ENCODE peak calls at places on chromosomes 11 and 22, in eight cellular contexts. T is WERI-Rb-1, L is GM10248, G is left ventricle myocardium inferior, D is AG09319, Z is breast epithelium, X is suprapubic skin, F is sigmoid colon. J is an unnamed sample.
A peak's percentile ranks its signal among the peaks of the same experiment; 100 is the strongest.

GRCh38 chr11:70312401-70313357 is 42.2 kb downstream of the PPFIA1 start:
- DNase-seq in T (no peak), L (no peak), G (no peak), D (no peak), Z (no peak), X (no peak), F (peak; percentile 33), J (no peak)

GRCh38 chr11:84398017-84398626 is 1112.0 kb upstream of the CCDC90B start:
- DNase-seq in T (peak; percentile 47), L (no peak), G (no peak), D (no peak), Z (no peak), X (no peak), F (no peak), J (peak; percentile 69)

GRCh38 chr11:47233989-47234668 is 14.5 kb downstream of the ACP2 start:
- DNase-seq in T (peak; percentile 50), L (no peak), G (peak; percentile 33), D (no peak), Z (no peak), X (no peak), F (no peak), J (peak; percentile 79)

GRCh38 chr11:45035440-45035839 is 84.8 kb upstream of the TP53I11 start:
- DNase-seq in T (no peak), L (no peak), G (no peak), D (no peak), Z (no peak), X (no peak), F (no peak), J (no peak)

GRCh38 chr11:102267602-102268001 is 49.7 kb upstream of the BIRC3 start:
- DNase-seq in T (no peak), L (no peak), G (no peak), D (no peak), Z (no peak), X (no peak), F (no peak), J (peak; percentile 84)

GRCh38 chr11:27215471-27216267 is 147.3 kb downstream of the CCDC34 start:
- DNase-seq in T (peak; percentile 29), L (no peak), G (peak; percentile 34), D (no peak), Z (no peak), X (no peak), F (no peak), J (no peak)

GRCh38 chr22:40651563-40652501 is 15.3 kb upstream of the MRTFA start:
- DNase-seq in T (peak; percentile 53), L (peak; percentile 84), G (peak; percentile 93), D (peak; percentile 98), Z (peak; percentile 90), X (peak; percentile 98), F (peak; percentile 99), J (peak; percentile 100)

GRCh38 chr11:65854161-65854592 is 3.8 kb downstream of the CFL1 start:
- DNase-seq in T (no peak), L (no peak), G (no peak), D (no peak), Z (no peak), X (peak; percentile 49), F (peak; percentile 52), J (no peak)

GRCh38 chr11:71421392-71421950 is 26.7 kb downstream of the DHCR7 start:
- DNase-seq in T (no peak), L (no peak), G (no peak), D (no peak), Z (no peak), X (no peak), F (no peak), J (no peak)

GRCh38 chr11:2300936-2301630 is 635 bp downstream of the C11orf21 start:
- DNase-seq in T (peak; percentile 4), L (no peak), G (no peak), D (no peak), Z (peak; percentile 50), X (peak; percentile 65), F (no peak), J (no peak)

GRCh38 chr22:21764038-21764804 is 28.6 kb upstream of the YPEL1 start:
- DNase-seq in T (no peak), L (no peak), G (no peak), D (no peak), Z (no peak), X (no peak), F (no peak), J (no peak)

GRCh38 chr22:50627452-50627913 is 469 bp downstream of the ARSA start:
- DNase-seq in T (no peak), L (no peak), G (no peak), D (no peak), Z (peak; percentile 50), X (no peak), F (peak; percentile 70), J (no peak)

GRCh38 chr22:23922921-23923320 is 28.7 kb downstream of the MIF start:
- DNase-seq in T (no peak), L (no peak), G (no peak), D (no peak), Z (no peak), X (no peak), F (no peak), J (no peak)

GRCh38 chr11:113401718-113402117 is 14.1 kb downstream of the ANKK1 start:
- DNase-seq in T (no peak), L (no peak), G (peak; percentile 80), D (no peak), Z (peak; percentile 75), X (no peak), F (no peak), J (peak; percentile 6)

GRCh38 chr11:108818971-108819370 is 154.1 kb downstream of the DDX10 start:
- DNase-seq in T (no peak), L (no peak), G (no peak), D (no peak), Z (no peak), X (no peak), F (no peak), J (no peak)

GRCh38 chr11:1763796-1764661 is at the start of gene CTSD:
- DNase-seq in T (peak; percentile 81), L (peak; percentile 98), G (peak; percentile 93), D (peak; percentile 38), Z (peak; percentile 87), X (peak; percentile 91), F (peak; percentile 94), J (peak; percentile 71)

GRCh38 chr11:101860694-101861371 is 54.0 kb upstream of the CEP126 start:
- DNase-seq in T (peak; percentile 32), L (peak; percentile 28), G (no peak), D (peak; percentile 49), Z (no peak), X (no peak), F (no peak), J (peak; percentile 73)

GRCh38 chr11:34890812-34891211 is 25.4 kb downstream of the APIP start:
- DNase-seq in T (no peak), L (peak; percentile 21), G (no peak), D (no peak), Z (no peak), X (no peak), F (no peak), J (peak; percentile 63)

DNA sequence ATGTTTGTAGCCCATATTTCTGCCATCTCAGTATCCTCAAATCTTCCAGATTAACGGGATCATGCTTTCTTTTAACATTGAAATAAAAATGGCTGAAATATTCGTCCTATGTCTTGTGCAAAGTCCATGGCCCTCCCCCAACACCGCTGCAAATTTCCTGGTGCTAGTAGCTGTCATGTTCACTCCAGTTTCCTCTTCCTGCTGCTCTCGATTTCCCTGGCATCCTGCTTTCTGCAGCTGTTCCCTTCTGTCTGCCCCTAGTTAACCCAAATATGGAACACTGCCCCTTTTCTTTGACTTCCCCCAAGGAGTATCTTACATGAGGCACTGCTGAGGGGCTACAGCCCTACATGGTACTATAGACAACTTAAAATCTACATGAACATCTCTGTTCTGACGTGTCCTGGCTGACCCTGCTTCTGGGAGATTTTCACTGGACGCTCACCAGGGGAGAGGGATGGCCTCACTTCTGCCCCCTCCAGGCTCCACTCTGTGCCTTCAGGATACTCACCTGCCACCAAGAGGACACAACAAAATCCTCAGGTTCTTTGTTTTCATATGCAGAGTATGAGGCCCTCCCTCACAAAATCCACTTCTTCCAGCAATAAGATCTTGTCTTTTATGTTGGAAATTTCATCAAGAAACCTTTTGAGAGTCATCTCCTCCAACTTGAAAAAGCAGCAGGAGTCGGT is 29.4 kb upstream of the SCUBE2 start:
- DNase-seq in T (peak; percentile 76), L (no peak), G (no peak), D (no peak), Z (no peak), X (no peak), F (no peak), J (no peak)
- TF ChIP-seq CTCF in T (peak; percentile 82), L (no peak), G (peak; percentile 24), D (no peak), Z (no peak), X (no peak), F (no peak), J (peak; percentile 24)

GRCh38 chr22:33088418-33088817 is 30.2 kb upstream of the SYN3 start:
- DNase-seq in T (no peak), L (no peak), G (no peak), D (no peak), Z (no peak), X (no peak), F (no peak), J (no peak)

GRCh38 chr22:33082221-33082620 is 24.0 kb upstream of the SYN3 start:
- DNase-seq in T (peak; percentile 43), L (no peak), G (no peak), D (no peak), Z (no peak), X (no peak), F (no peak), J (no peak)

DNA sequence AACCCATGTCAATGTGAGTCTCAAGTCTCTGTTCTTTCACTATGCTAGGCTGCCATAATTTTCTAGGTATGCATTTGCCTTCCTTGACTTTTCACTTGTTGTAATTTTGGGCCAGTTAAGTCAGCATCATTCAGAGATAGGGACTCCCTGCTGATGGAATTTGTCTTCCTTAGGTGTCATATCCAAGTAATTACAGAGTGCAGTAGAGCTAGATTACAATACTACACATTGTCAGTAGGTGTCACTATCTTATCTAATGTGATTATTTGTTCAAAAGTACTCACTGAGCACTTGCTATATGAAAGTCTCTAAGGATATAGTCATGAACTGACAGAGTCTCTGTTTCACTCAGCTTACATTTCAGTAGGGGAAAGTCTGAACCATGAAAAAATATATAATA is 25.0 kb upstream of the SYN3 start:
- DNase-seq in T (no peak), L (peak; percentile 28), G (no peak), D (no peak), Z (no peak), X (no peak), F (no peak), J (peak; percentile 13)
- TF ChIP-seq CTCF in T (peak; percentile 1), L (peak; percentile 8), G (no peak), D (no peak), Z (no peak), X (no peak), F (no peak), J (peak; percentile 28)

DNA sequence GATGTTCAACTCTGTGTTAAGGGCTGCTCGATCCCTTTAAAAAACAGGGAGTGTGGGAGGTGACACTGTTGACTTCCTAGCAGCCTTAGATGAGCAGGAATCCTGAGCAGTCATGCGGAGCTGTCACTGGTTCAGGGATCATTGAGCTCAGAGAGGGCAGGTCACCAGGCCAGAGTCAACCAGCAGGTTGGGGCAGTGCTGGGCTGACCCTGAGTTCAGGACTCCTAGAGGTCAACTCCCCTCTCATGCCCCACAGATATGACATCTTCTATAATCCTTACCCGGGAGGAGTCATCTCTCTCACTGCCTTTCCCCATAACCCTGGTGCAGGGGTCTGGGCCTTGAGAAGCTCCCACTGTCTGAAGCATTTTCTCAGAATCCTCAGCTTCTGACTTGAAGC is 12.9 kb upstream of the WNT11 start:
- DNase-seq in T (no peak), L (no peak), G (no peak), D (no peak), Z (no peak), X (no peak), F (no peak), J (no peak)
- TF ChIP-seq CTCF in T (no peak), L (no peak), G (no peak), D (no peak), Z (no peak), X (no peak), F (no peak), J (no peak)

GRCh38 chr11:12914401-12914912 is 94.7 kb upstream of the RASSF10 start:
- DNase-seq in T (peak; percentile 31), L (peak; percentile 37), G (peak; percentile 75), D (peak; percentile 67), Z (no peak), X (peak; percentile 77), F (peak; percentile 92), J (peak; percentile 55)
- TF ChIP-seq CTCF in T (peak; percentile 89), L (peak; percentile 30), G (peak; percentile 72), D (peak; percentile 88), Z (peak; percentile 14), X (peak; percentile 76), F (no peak), J (peak; percentile 56)

J was measured in fibroblast of mammary gland.